ENCODE peak calls at places on chromosomes 12 and 14, in six cellular contexts. N is H9, S is neuronal stem cell, U is IMR-90, O is H1, D is trophoblast cell. P is an unnamed sample.

GRCh38 chr14:61563880-61564622 is 131.3 kb upstream of the HIF1A start:
- DNase-seq in U (no peak), D (no peak), O (no peak), N (no peak), S (no peak), P (no peak)

GRCh38 chr12:64782181-64782580 is 23.0 kb upstream of the GNS start:
- DNase-seq in D (no peak), U (no peak), O (no peak), S (no peak), N (no peak), P (no peak)

GRCh38 chr12:116856729-116857128 is 24.5 kb downstream of the HRK start:
- DNase-seq in U (no peak), O (no peak), N (no peak), S (no peak), D (no peak), P (no peak)

GRCh38 chr12:46442239-46442638 is 69.7 kb upstream of the SLC38A2 start:
- DNase-seq in S (no peak), O (no peak), D (no peak), N (no peak), U (peak; percentile 82), P (peak; percentile 72)

GRCh38 chr14:101018561-101019290 is 115.2 kb upstream of the RTL1 start:
- DNase-seq in N (peak; percentile 10), U (no peak), D (no peak), O (no peak), S (no peak), P (no peak)

GRCh38 chr14:62462996-62463395 is 582.3 kb downstream of the KCNH5 start:
- DNase-seq in N (no peak), S (no peak), O (no peak), D (no peak), U (no peak), P (no peak)

GRCh38 chr12:133010657-133011297 is 24.6 kb downstream of the ZNF26 start:
- DNase-seq in D (no peak), U (no peak), S (no peak), O (no peak), N (no peak), P (peak; percentile 17)

GRCh38 chr14:61338457-61338856 is 17.1 kb downstream of the PRKCH start:
- DNase-seq in S (no peak), D (no peak), U (no peak), N (no peak), O (no peak), P (no peak)

GRCh38 chr12:45216297-45216982 is 545 bp downstream of the ANO6 start:
- DNase-seq in S (peak; percentile 45), U (peak; percentile 49), D (peak; percentile 37), O (no peak), N (peak; percentile 65), P (peak; percentile 76)

GRCh38 chr14:69287096-69287991 is 27.4 kb downstream of the GALNT16 start:
- DNase-seq in U (no peak), D (no peak), N (peak; percentile 46), O (no peak), S (no peak), P (peak; percentile 52)

GRCh38 chr12:101857043-101857558 is 20.3 kb upstream of the DRAM1 start:
- DNase-seq in S (no peak), D (no peak), U (peak; percentile 81), O (no peak), N (no peak), P (peak; percentile 67)

GRCh38 chr12:49801141-49802063 is 26.8 kb downstream of the NCKAP5L start:
- DNase-seq in U (no peak), D (no peak), O (no peak), S (no peak), N (no peak), P (no peak)

GRCh38 chr12:68119724-68120211 is 39.8 kb downstream of the IFNG start:
- DNase-seq in U (no peak), O (no peak), S (no peak), D (no peak), N (no peak), P (no peak)

GRCh38 chr14:89921896-89922548 is 32.5 kb downstream of the EFCAB11 start:
- DNase-seq in O (no peak), U (peak; percentile 87), S (no peak), N (no peak), D (no peak), P (peak; percentile 56)

GRCh38 chr14:89924224-89924623 is 30.3 kb downstream of the EFCAB11 start:
- DNase-seq in D (no peak), S (no peak), N (no peak), O (no peak), U (no peak), P (no peak)

GRCh38 chr14:89927466-89927865 is 27.1 kb downstream of the EFCAB11 start:
- DNase-seq in D (no peak), O (no peak), U (no peak), N (no peak), S (no peak), P (no peak)

GRCh38 chr14:89922549-89922907 is 32.0 kb downstream of the EFCAB11 start:
- DNase-seq in O (no peak), D (no peak), U (no peak), S (no peak), N (no peak), P (no peak)

DNA sequence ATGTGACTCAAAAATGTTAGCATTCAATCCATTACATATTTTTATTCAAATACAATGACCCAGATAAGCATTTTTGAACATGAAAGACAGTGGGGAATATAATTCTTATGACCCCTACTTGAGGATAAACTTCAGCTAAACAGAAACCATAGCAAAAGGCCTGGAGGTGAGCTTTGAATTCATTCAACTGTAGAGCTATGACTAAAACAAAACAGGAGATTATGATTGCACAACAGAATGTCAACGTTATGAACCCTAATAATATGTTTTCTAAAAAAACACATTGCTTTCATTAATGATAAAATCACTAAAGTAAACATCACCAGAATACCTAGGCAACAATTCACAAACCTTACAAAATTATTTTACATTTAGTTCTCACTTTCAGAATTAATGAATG is 27.8 kb downstream of the EFCAB11 start:
- DNase-seq in S (no peak), D (no peak), N (no peak), O (no peak), U (peak; percentile 47), P (no peak)
- H3K9ac ChIP-seq in S (no peak overlapping the region), D (no peak overlapping the region), N (no peak overlapping the region), O (no peak overlapping the region), U (no peak overlapping the region), P (peak overlapping the region; percentile 50)

DNA sequence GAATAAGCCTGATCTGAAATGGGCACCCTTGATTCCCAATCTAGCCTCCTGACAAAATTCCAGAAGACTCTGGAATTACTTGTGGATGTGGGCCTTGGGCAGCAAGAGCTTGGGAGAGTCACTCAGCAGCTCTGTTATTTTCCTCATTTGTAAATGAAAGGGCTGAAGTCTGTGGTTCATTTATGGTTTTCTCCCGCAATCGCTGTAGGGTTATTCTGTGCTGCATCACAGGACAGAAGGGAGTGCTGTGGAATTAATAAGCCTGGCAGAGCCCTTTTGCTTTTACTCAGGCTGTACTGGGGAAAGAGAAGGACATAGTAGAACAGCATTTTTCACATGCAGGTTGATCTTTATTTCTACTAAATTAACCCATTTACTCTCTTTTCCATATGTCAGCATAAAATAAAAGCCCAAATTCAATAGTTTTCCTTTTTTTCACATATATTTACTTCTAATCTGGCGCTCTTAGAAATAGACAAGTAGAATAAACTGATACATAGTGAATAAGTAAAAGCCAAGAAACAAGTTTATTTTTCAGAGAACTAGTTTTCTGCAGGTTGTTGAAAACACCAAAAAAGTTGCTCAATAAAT is 49.2 kb downstream of the DUSP16 start:
- DNase-seq in D (no peak), S (no peak), U (no peak), N (no peak), O (no peak), P (no peak)
- H3K14ac ChIP-seq in D (no peak overlapping the region), S (no peak overlapping the region), U (no peak overlapping the region), N (no peak overlapping the region), O (no peak overlapping the region), P (no peak overlapping the region)

GRCh38 chr12:27521066-27521465 is 2.9 kb upstream of the PPFIBP1 start:
- DNase-seq in D (peak; percentile 26), O (no peak), U (peak; percentile 52), S (no peak), N (peak; percentile 47), P (no peak)
- H3K4ac ChIP-seq in D (no peak overlapping the region), O (no peak overlapping the region), U (peak overlapping the region; percentile 83), S (no peak overlapping the region), N (no peak overlapping the region), P (peak overlapping the region; percentile 74)

DNA sequence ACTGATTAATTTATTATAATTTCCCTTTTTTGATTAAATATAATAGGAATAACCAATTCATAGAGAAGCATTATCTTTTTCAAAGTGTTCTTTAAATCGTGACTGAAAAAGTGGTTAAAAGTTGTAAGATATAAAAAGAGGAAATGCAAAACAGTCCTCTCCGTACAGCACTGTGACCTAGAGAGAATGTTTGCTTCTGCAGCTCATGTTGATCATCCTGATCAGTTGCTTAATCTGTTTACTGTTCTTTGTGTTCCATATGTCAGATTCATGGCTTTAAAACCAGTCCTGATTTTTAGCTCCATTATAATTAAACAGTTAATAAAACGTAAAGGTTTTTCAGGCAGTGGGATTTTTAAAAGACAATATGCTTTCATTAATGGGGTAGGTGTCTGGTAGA is 4.7 kb downstream of the TTC8 start:
- DNase-seq in O (no peak), S (no peak), N (no peak), D (no peak), U (no peak), P (no peak)
- H3K9ac ChIP-seq in O (no peak overlapping the region), S (no peak overlapping the region), N (no peak overlapping the region), D (no peak overlapping the region), U (no peak overlapping the region), P (peak overlapping the region; percentile 18)

DNA sequence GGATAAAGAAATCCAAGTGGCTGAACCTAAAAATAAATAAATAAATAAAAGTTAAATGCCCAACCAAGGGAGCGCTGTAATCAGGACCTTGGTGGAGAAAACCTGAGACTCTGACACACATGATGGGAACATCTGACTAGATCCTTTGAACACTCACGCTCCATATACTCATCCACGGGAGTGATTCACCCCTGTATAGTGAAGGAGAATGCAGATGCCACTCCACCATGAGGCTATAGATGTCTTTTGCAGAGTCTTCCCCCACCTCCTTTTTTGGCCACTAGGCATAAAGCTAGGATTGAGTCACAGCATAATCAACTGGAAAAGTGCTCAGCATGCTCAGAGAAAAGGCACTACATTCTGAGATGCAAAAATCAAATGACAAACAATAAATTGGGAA is 19.0 kb downstream of the ADAM20 start:
- DNase-seq in U (peak; percentile 28), S (no peak), D (no peak), O (no peak), N (no peak), P (no peak)
- H3K14ac ChIP-seq in U (no peak overlapping the region), S (no peak overlapping the region), D (no peak overlapping the region), O (no peak overlapping the region), N (no peak overlapping the region), P (no peak overlapping the region)

P was measured in mesenchymal stem cell.